ENCODE peak calls at places on chromosomes 16 and 17, in eight cellular contexts. D is psoas muscle, U is NB4, A is H9, S is neural crest cell, Q is Calu3, Y is endodermal cell, X is sigmoid colon. Z is an unnamed sample.

GRCh38 chr16:4361944-4362311 is 9.7 kb upstream of the VASN start:
- DNase-seq in D (no peak), U (no peak), A (no peak), S (no peak), Q (no peak), Y (no peak), X (no peak), Z (no peak)

GRCh38 chr17:10805911-10806310 is 2.0 kb upstream of the TMEM238L start:
- DNase-seq in D (no peak), U (no peak), A (no peak), S (no peak), Q (no peak), Y (no peak), X (no peak), Z (no peak)

GRCh38 chr17:67469208-67469980 is 92.3 kb downstream of the PITPNC1 start:
- DNase-seq in D (no peak), U (peak), A (peak), S (peak), Q (no peak), Y (peak), X (no peak), Z (no peak)

GRCh38 chr17:65064452-65065019 is 8.0 kb upstream of the GNA13 start:
- DNase-seq in D (no peak), U (no peak), A (peak), S (no peak), Q (no peak), Y (peak), X (peak), Z (no peak)

GRCh38 chr17:65730711-65731169 is 169.3 kb upstream of the AXIN2 start:
- DNase-seq in D (no peak), U (no peak), A (no peak), S (no peak), Q (no peak), Y (no peak), X (peak), Z (no peak)

GRCh38 chr17:48058393-48059124 is 10.4 kb downstream of the NFE2L1 start:
- DNase-seq in D (no peak), U (no peak), A (no peak), S (no peak), Q (no peak), Y (no peak), X (no peak), Z (no peak)

GRCh38 chr17:57604771-57605733 is 140.0 kb downstream of the CCDC182 start:
- DNase-seq in D (peak), U (peak), A (no peak), S (no peak), Q (no peak), Y (no peak), X (peak), Z (no peak)

GRCh38 chr17:50459756-50460155 is 8.9 kb downstream of the CHAD start:
- DNase-seq in D (no peak), U (peak), A (no peak), S (no peak), Q (no peak), Y (no peak), X (peak), Z (no peak)

GRCh38 chr17:73901661-73902415 is 257.6 kb upstream of the SDK2 start:
- DNase-seq in D (peak), U (peak), A (peak), S (peak), Q (peak), Y (peak), X (no peak), Z (no peak)

GRCh38 chr17:50908860-50909764 is 43.0 kb upstream of the TOB1 start:
- DNase-seq in D (peak), U (peak), A (peak), S (no peak), Q (peak), Y (peak), X (no peak), Z (no peak)

GRCh38 chr16:85395913-85396878 is 216.9 kb upstream of the GSE1 start:
- DNase-seq in D (peak), U (peak), A (no peak), S (no peak), Q (no peak), Y (peak), X (peak), Z (no peak)

GRCh38 chr17:19703106-19703775 is 13.1 kb downstream of the SLC47A2 start:
- DNase-seq in D (no peak), U (no peak), A (peak), S (no peak), Q (no peak), Y (peak), X (no peak), Z (no peak)

GRCh38 chr17:299546-299945 is 53.1 kb downstream of the RPH3AL start:
- DNase-seq in D (peak), U (no peak), A (no peak), S (no peak), Q (no peak), Y (no peak), X (peak), Z (no peak)

GRCh38 chr16:35425270-35425669 is 1965.9 kb downstream of the TP53TG3F start:
- DNase-seq in D (no peak), U (no peak), A (no peak), S (no peak), Q (no peak), Y (no peak), X (no peak), Z (no peak)

GRCh38 chr16:11562411-11562810 is 24.3 kb downstream of the LITAF start:
- DNase-seq in D (no peak), U (no peak), A (no peak), S (no peak), Q (no peak), Y (no peak), X (no peak), Z (no peak)

GRCh38 chr16:11563493-11564040 is 23.2 kb downstream of the LITAF start:
- DNase-seq in D (peak), U (no peak), A (no peak), S (no peak), Q (no peak), Y (no peak), X (no peak), Z (no peak)

GRCh38 chr16:11565665-11566064 is 21.1 kb downstream of the LITAF start:
- DNase-seq in D (no peak), U (no peak), A (no peak), S (no peak), Q (no peak), Y (no peak), X (no peak), Z (no peak)

GRCh38 chr16:11562941-11563340 is 23.8 kb downstream of the LITAF start:
- DNase-seq in D (peak), U (no peak), A (no peak), S (no peak), Q (no peak), Y (no peak), X (no peak), Z (no peak)

GRCh38 chr16:11564046-11564926 is 22.4 kb downstream of the LITAF start:
- DNase-seq in D (no peak), U (no peak), A (no peak), S (no peak), Q (no peak), Y (no peak), X (no peak), Z (no peak)
- TF ChIP-seq CTCF in D (no peak), U (no peak), A (no peak), S (no peak), Q (no peak), Y (no peak), X (no peak), Z (no peak)

GRCh38 chr16:66515543-66516171 is 34.3 kb downstream of the TK2 start:
- DNase-seq in D (peak), U (peak), A (peak), S (no peak), Q (peak), Y (peak), X (peak), Z (no peak)
- TF ChIP-seq CTCF in D (peak), U (peak), A (peak), S (peak), Q (peak), Y (peak), X (no peak), Z (no peak)

GRCh38 chr17:58960068-58960467 is 146.6 kb downstream of the TRIM37 start:
- DNase-seq in D (no peak), U (peak), A (no peak), S (no peak), Q (peak), Y (no peak), X (no peak), Z (peak)
- TF ChIP-seq CTCF in D (no peak), U (peak), A (peak), S (no peak), Q (no peak), Y (peak), X (no peak), Z (peak)

GRCh38 chr16:50139580-50139979 is 13.5 kb upstream of the TENT4B start:
- DNase-seq in D (no peak), U (no peak), A (no peak), S (no peak), Q (no peak), Y (no peak), X (no peak), Z (no peak)

GRCh38 chr16:50137268-50137667 is 15.8 kb upstream of the TENT4B start:
- DNase-seq in D (no peak), U (no peak), A (no peak), S (no peak), Q (no peak), Y (no peak), X (no peak), Z (no peak)

GRCh38 chr16:50133214-50133613 is 19.9 kb upstream of the TENT4B start:
- DNase-seq in D (no peak), U (no peak), A (no peak), S (no peak), Q (no peak), Y (no peak), X (no peak), Z (no peak)

GRCh38 chr16:50136399-50136798 is 16.7 kb upstream of the TENT4B start:
- DNase-seq in D (no peak), U (no peak), A (no peak), S (no peak), Q (no peak), Y (no peak), X (no peak), Z (no peak)
- TF ChIP-seq CTCF in D (no peak), U (no peak), A (peak), S (no peak), Q (no peak), Y (peak), X (no peak), Z (no peak)

GRCh38 chr16:66273644-66274334 is 92.7 kb upstream of the CDH5 start:
- DNase-seq in D (no peak), U (peak), A (peak), S (no peak), Q (peak), Y (peak), X (no peak), Z (no peak)
- TF ChIP-seq CTCF in D (no peak), U (peak), A (peak), S (peak), Q (peak), Y (peak), X (no peak), Z (no peak)

DNA sequence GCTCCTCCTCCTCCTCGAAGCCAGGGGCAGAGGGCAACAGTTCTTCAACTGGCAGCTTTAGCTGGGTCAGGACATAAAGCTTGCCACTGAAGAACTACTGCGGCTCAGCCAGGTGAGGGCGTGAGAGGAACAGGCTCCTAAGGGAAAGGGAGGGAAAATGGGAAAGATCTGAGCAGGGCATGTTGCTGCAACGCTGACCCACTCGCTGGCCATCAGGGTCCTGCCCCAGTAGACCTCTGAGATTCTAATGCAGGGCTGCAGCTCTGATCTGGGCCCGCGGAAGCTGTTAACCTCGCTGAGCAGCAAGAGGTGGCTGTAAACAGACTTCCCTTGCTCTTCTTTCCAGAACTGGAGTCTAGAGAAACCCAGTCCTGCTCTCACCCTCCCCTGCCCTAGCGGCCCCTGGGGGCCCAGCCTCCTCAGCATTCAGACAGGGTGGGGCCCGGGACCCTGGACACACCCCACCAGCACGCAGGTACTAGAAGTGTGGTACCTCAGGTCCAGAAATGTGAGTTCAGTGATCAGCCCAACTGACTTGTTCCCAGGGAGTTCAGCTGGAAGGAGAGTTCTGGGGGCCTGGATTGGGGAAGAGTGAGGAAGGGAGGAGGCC is 3.8 kb upstream of the TLCD2 start:
- DNase-seq in D (peak), U (no peak), A (peak), S (peak), Q (peak), Y (peak), X (no peak), Z (peak)
- TF ChIP-seq CTCF in D (peak), U (peak), A (peak), S (peak), Q (peak), Y (peak), X (no peak), Z (no peak)

GRCh38 chr17:61317779-61318178 is 81.9 kb upstream of the TBX2 start:
- DNase-seq in D (no peak), U (no peak), A (peak), S (no peak), Q (no peak), Y (peak), X (no peak), Z (no peak)
- TF ChIP-seq CTCF in D (no peak), U (no peak), A (peak), S (no peak), Q (no peak), Y (peak), X (no peak), Z (no peak)

DNA sequence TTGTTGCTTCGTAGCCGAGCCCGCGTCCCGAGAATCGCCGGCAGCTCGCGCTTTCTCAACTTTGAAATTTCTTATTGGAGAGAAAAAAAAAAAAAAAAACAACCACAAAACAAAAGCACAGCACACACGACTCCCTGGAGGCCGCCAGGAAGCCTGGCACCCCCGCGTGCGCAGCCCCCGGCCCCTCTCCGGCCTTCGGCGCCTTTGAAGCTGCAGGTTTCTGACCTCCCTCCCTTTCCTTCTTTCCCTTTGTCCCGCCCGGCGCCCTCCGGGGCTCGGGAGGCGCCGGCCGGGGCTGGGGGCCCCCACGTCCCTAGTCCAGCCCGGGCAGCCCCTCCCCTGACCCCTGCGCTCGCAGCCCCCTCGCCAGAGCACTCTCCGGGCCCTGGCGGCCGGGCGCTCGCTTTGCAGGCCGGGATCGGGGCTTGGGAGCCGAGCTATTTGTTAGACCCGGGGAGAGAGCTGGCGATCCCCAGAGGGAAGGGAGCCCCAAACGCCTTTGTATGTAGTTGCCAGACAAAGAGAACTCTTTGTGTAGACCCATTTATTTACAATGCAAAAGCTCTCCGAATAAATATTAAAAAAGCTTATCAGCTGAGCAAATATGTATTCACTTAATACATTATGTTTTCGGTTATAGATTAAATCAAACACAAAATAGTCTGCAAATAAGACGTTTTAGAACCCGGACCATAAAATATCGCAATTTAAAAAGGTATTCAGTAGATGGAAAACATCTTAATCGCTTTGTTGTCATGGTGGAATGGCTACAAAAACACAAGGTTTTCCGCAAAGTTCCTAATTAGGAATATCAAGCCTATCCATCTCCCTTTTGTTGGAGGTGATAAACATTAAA is 2.3 kb downstream of the BAHCC1 start:
- DNase-seq in D (peak), U (peak), A (peak), S (peak), Q (no peak), Y (peak), X (no peak), Z (no peak)
- TF ChIP-seq CTCF in D (peak), U (no peak), A (peak), S (peak), Q (no peak), Y (peak), X (no peak), Z (peak)

Z was measured in HCT116.